ENCODE peak calls at places on chromosomes 2 and 18, in five cellular contexts. S, C, Z, O and R are unnamed samples.

GRCh38 chr2:121049141-121049540 is 235.9 kb downstream of the TFCP2L1 start:
- DNase-seq in C (no peak), Z (no peak), O (no peak), S (no peak), R (no peak)

GRCh38 chr18:50158866-50159653 is 35.9 kb downstream of the MYO5B start:
- DNase-seq in Z (no peak), C (peak), O (no peak), S (no peak), R (no peak)

GRCh38 chr18:10927290-10927979 is 221.9 kb downstream of the PIEZO2 start:
- DNase-seq in Z (no peak), C (no peak), S (peak), O (no peak), R (no peak)

GRCh38 chr2:1548910-1549673 is 135.8 kb downstream of the TPO start:
- DNase-seq in O (no peak), S (peak), C (no peak), Z (no peak), R (no peak)

GRCh38 chr2:113700186-113700841 is 56.1 kb downstream of the SLC35F5 start:
- DNase-seq in C (no peak), S (peak), Z (no peak), O (no peak), R (no peak)

GRCh38 chr2:205680067-205680466 is 2.2 kb upstream of the NRP2 start:
- DNase-seq in S (peak), Z (no peak), O (no peak), C (peak), R (peak)

GRCh38 chr2:239824866-239825704 is 200.1 kb downstream of the NDUFA10 start:
- DNase-seq in S (no peak), Z (no peak), C (no peak), O (peak), R (no peak)

GRCh38 chr18:5196253-5197031 is 615 bp downstream of the AKAIN1 start:
- DNase-seq in C (no peak), Z (no peak), O (no peak), S (no peak), R (no peak)

GRCh38 chr2:99975386-99975785 is 167.0 kb downstream of the AFF3 start:
- DNase-seq in C (no peak), Z (no peak), O (no peak), S (peak), R (no peak)

GRCh38 chr2:133791191-133791590 is 222.9 kb upstream of the NCKAP5 start:
- DNase-seq in Z (no peak), S (peak), O (no peak), C (no peak), R (no peak)

GRCh38 chr18:60892855-60893254 is 440.4 kb upstream of the CDH20 start:
- DNase-seq in C (no peak), S (no peak), Z (no peak), O (no peak), R (peak)

GRCh38 chr18:58784601-58785137 is 80.0 kb upstream of the ZNF532 start:
- DNase-seq in C (no peak), S (no peak), Z (no peak), O (no peak), R (no peak)

GRCh38 chr2:18991177-18992168 is 366.9 kb downstream of the OSR1 start:
- DNase-seq in Z (no peak), O (peak), S (peak), C (peak), R (peak)

GRCh38 chr2:163884416-163884815 is 148.6 kb upstream of the FIGN start:
- DNase-seq in C (no peak), Z (no peak), S (no peak), O (no peak), R (no peak)

GRCh38 chr18:29626094-29626493 is 1416.4 kb downstream of the DSC3 start:
- DNase-seq in C (no peak), S (no peak), Z (no peak), O (no peak), R (no peak)

GRCh38 chr2:62410015-62410453 is 96.0 kb downstream of the TMEM17 start:
- DNase-seq in O (no peak), S (no peak), Z (no peak), C (no peak), R (no peak)

GRCh38 chr2:145230546-145230945 is 710.6 kb upstream of the ZEB2 start:
- DNase-seq in O (no peak), S (peak), Z (no peak), C (no peak), R (no peak)

GRCh38 chr2:126761981-126762878 is 106.3 kb downstream of the GYPC start:
- DNase-seq in S (no peak), C (no peak), O (no peak), Z (no peak), R (no peak)

GRCh38 chr18:31512203-31512764 is 14.3 kb downstream of the DSG2 start:
- DNase-seq in C (no peak), S (peak), O (no peak), Z (no peak), R (no peak)

GRCh38 chr2:26068602-26069298 is 34.9 kb downstream of the RAB10 start:
- DNase-seq in S (peak), C (no peak), O (no peak), Z (no peak), R (no peak)

GRCh38 chr2:62789518-62789917 is 84.0 kb downstream of the EHBP1 start:
- DNase-seq in Z (no peak), C (no peak), S (no peak), O (no peak), R (no peak)

GRCh38 chr2:174243812-174244211 is 4.5 kb downstream of the OLA1 start:
- DNase-seq in C (no peak), S (no peak), O (no peak), Z (no peak), R (no peak)

GRCh38 chr2:7745369-7745768 is 828.2 kb downstream of the RNF144A start:
- DNase-seq in C (no peak), Z (no peak), S (no peak), O (no peak), R (no peak)

GRCh38 chr2:224754129-224754528 is 38.0 kb upstream of the CCDC195 start:
- DNase-seq in C (no peak), Z (no peak), O (no peak), S (peak), R (no peak)
- H3K27ac ChIP-seq in C (no peak), Z (no peak), O (no peak), S (no peak), R (peak)

DNA sequence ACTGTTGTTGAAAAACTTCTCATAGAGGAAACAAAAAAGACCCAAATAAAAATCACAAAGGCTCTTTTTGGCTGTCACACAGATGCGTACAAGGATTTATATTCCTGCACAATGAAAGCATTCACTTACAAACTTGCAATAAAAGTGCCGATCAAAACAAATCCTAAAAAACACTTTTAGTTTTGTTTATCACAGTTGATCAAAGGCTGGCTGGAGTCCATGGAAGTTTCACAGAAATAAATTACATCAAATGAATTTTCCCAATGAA is 20.2 kb downstream of the FBXO15 start:
- DNase-seq in S (no peak), Z (no peak), O (no peak), C (no peak), R (no peak)
- H3K27ac ChIP-seq in S (no peak), Z (no peak), O (no peak), C (no peak), R (no peak)

DNA sequence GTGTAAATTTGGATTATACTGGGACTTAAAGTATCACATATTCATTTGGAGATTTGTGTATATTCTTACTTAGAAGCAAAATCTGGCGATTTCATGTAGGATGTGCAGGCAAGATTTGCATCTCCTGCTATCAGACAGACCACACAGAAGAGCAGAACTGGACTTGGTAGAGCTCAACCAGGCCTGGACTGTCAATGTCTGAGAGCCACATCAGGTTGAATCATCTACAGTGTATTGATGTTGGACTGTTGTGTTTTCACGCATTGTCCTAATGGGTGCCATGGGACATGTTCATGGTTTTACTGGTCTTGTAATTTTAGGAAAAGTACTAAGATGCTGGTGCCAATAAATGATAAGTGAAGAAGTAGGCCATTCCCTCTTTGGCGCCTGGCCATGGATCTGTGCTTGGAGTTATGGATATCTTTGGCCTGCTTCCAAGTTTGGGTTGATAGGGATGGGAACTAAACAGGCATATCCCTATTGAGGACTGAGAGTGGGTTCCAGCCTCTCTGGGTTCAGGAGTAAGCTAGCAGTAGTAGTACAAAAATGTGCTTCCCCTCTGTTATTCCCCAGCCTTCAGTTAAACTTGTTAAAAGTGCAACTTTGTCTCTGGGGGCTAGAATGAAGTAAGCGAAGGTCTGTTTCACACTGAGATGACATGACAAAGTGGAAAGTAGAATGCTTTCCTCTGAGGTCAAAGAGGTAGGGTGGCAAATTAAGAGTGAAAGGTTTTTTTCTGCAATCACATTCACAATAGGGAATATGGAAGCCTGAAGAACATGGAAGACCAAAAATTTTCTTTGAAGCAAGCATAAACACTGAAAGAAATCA is 49.2 kb upstream of the NEMP2 start:
- DNase-seq in Z (no peak), O (no peak), C (no peak), S (no peak), R (no peak)
- H3K27ac ChIP-seq in Z (no peak), O (no peak), C (no peak), S (no peak), R (no peak)

GRCh38 chr2:112251211-112251721 is 3.6 kb downstream of the ZC3H8 start:
- DNase-seq in C (no peak), Z (no peak), S (peak), O (no peak), R (no peak)
- H3K27ac ChIP-seq in C (no peak), Z (no peak), S (no peak), O (no peak), R (no peak)

GRCh38 chr2:101829018-101829396 is 131.5 kb downstream of the MAP4K4 start:
- DNase-seq in S (no peak), O (no peak), C (no peak), Z (no peak), R (no peak)
- H3K27ac ChIP-seq in S (peak), O (no peak), C (no peak), Z (peak), R (peak)

GRCh38 chr2:226771067-226771466 is 28.6 kb downstream of the IRS1 start:
- DNase-seq in O (no peak), Z (no peak), C (no peak), S (no peak), R (no peak)

GRCh38 chr2:226773291-226773690 is 26.3 kb downstream of the IRS1 start:
- DNase-seq in S (peak), C (no peak), Z (no peak), O (no peak), R (no peak)

GRCh38 chr2:226775032-226775509 is 24.5 kb downstream of the IRS1 start:
- DNase-seq in Z (no peak), O (no peak), C (no peak), S (no peak), R (no peak)

GRCh38 chr2:226776104-226776503 is 23.5 kb downstream of the IRS1 start:
- DNase-seq in C (no peak), S (no peak), Z (no peak), O (no peak), R (no peak)

GRCh38 chr2:226772389-226773179 is 27.0 kb downstream of the IRS1 start:
- DNase-seq in Z (no peak), S (peak), O (no peak), C (no peak), R (no peak)
- H3K27ac ChIP-seq in Z (no peak), S (no peak), O (peak), C (peak), R (no peak)

GRCh38 chr18:44801796-44802195 is 121.1 kb downstream of the SETBP1 start:
- DNase-seq in Z (no peak), O (no peak), C (no peak), S (no peak), R (no peak)
- H3K27ac ChIP-seq in Z (peak), O (no peak), C (peak), S (no peak), R (no peak)

GRCh38 chr2:69961496-69961895 is at the start of gene ASPRV1:
- DNase-seq in S (no peak), C (no peak), Z (no peak), O (no peak), R (no peak)
- H3K27ac ChIP-seq in S (no peak), C (no peak), Z (no peak), O (no peak), R (no peak)